ENCODE peak calls at places on chromosomes 13 and 19, in seven cellular contexts. K is substantia nigra; B is stimulated activated CD4-positive, alpha-beta T cell treated with anti-CD3 and anti-CD28 coated beads, TNF-alpha, amount 100 ng/mL, for 24 hours; P is NCI-H1092 treated with DMSO at 0.1 percent for 48 hours; H is stimulated activated CD8-positive, alpha-beta memory T cell treated with anti-CD3 and anti-CD28 coated beads, Interleukin-4, amount 100 ng/mL, for 48 hours; X is A549; G is osteoblast. W is an unnamed sample.
A peak's percentile ranks its signal among the peaks of the same experiment; 100 is the strongest.

GRCh38 chr13:44013666-44014291 is 134.1 kb downstream of the LACC1 start:
- DNase-seq in K (no peak), B (no peak), P (peak; percentile 1), H (no peak), X (no peak), G (peak; percentile 27), W (no peak)

GRCh38 chr19:6963937-6964336 is 57.3 kb downstream of the MBD3L2B start:
- DNase-seq in K (no peak), B (peak; percentile 46), P (no peak), H (peak; percentile 77), X (no peak), G (no peak), W (no peak)

GRCh38 chr13:112997188-112998135 is 28.4 kb downstream of the MCF2L start:
- DNase-seq in K (no peak), B (no peak), P (no peak), H (no peak), X (no peak), G (no peak), W (no peak)

GRCh38 chr13:97136418-97136817 is 85.7 kb upstream of the MBNL2 start:
- DNase-seq in K (no peak), B (no peak), P (peak; percentile 17), H (no peak), X (no peak), G (no peak), W (no peak)

GRCh38 chr13:30572859-30573275 is 44.9 kb upstream of the USPL1 start:
- DNase-seq in K (no peak), B (no peak), P (peak; percentile 0), H (no peak), X (peak; percentile 45), G (no peak), W (no peak)

GRCh38 chr19:52188822-52189744 is 769 bp upstream of the PPP2R1A start:
- DNase-seq in K (peak; percentile 65), B (peak; percentile 95), P (peak; percentile 46), H (peak; percentile 96), X (peak; percentile 11), G (peak; percentile 98), W (no peak)

GRCh38 chr13:98563071-98563470 is 13.8 kb downstream of the STK24 start:
- DNase-seq in K (no peak), B (no peak), P (no peak), H (no peak), X (no peak), G (no peak), W (no peak)

GRCh38 chr13:21014666-21015170 is 46.7 kb downstream of the LATS2 start:
- DNase-seq in K (no peak), B (no peak), P (no peak), H (no peak), X (peak; percentile 21), G (peak; percentile 71), W (no peak)

GRCh38 chr13:113883314-113883811 is 19.5 kb upstream of the GAS6 start:
- DNase-seq in K (no peak), B (no peak), P (no peak), H (no peak), X (no peak), G (peak; percentile 57), W (no peak)

GRCh38 chr19:42176990-42177685 is 40.3 kb downstream of the DEDD2 start:
- DNase-seq in K (peak; percentile 63), B (peak; percentile 78), P (peak; percentile 91), H (peak; percentile 82), X (peak; percentile 90), G (peak; percentile 97), W (peak; percentile 68)

GRCh38 chr13:24997367-24997967 is 98.5 kb upstream of the PABPC3 start:
- DNase-seq in K (no peak), B (no peak), P (peak; percentile 45), H (no peak), X (peak; percentile 35), G (no peak), W (no peak)

GRCh38 chr19:36916991-36917390 is 859 bp downstream of the ZNF568 start:
- DNase-seq in K (peak; percentile 0), B (no peak), P (no peak), H (no peak), X (peak; percentile 9), G (peak; percentile 49), W (no peak)

GRCh38 chr13:39510296-39510695 is 92.7 kb downstream of the LHFPL6 start:
- DNase-seq in K (no peak), B (no peak), P (peak; percentile 62), H (no peak), X (no peak), G (peak; percentile 66), W (no peak)

W was measured in GM12892.